ENCODE peak calls at places on chromosomes 16 and 17, in nine cellular contexts. One of them, this sample, is unnamed. For H3K9me3 and H3K36me3, the result is how much of the 10 kb centered on the place peaks cover.

GRCh38 chr16:1613728-1614225 is 1.6 kb downstream of the CRAMP1 start:
- DNase-seq in IMR-90: no peak
- DNase-seq in fibroblast of lung: no peak
- DNase-seq in right atrium auricular region: peak
- DNase-seq in PC-3: no peak
- DNase-seq in mesenchymal stem cell: peak
- DNase-seq in neuronal stem cell: peak
- DNase-seq in neural progenitor cell: peak
- DNase-seq in PC-9: no peak
- DNase-seq in this sample: no peak

GRCh38 chr17:600576-601301 is 113.9 kb downstream of the VPS53 start:
- DNase-seq in IMR-90: peak
- DNase-seq in fibroblast of lung: peak
- DNase-seq in right atrium auricular region: no peak
- DNase-seq in PC-3: no peak
- DNase-seq in mesenchymal stem cell: peak
- DNase-seq in neuronal stem cell: no peak
- DNase-seq in neural progenitor cell: no peak
- DNase-seq in PC-9: no peak
- DNase-seq in this sample: no peak

GRCh38 chr16:86761117-86761971 is 183.0 kb downstream of the FOXL1 start:
- DNase-seq in IMR-90: peak
- DNase-seq in fibroblast of lung: peak
- DNase-seq in right atrium auricular region: peak
- DNase-seq in PC-3: peak
- DNase-seq in mesenchymal stem cell: peak
- DNase-seq in neuronal stem cell: peak
- DNase-seq in neural progenitor cell: peak
- DNase-seq in PC-9: no peak
- DNase-seq in this sample: no peak

GRCh38 chr16:87581867-87582220 is 20.5 kb upstream of the JPH3 start:
- DNase-seq in IMR-90: peak
- DNase-seq in fibroblast of lung: peak
- DNase-seq in right atrium auricular region: peak
- DNase-seq in PC-3: peak
- DNase-seq in mesenchymal stem cell: peak
- DNase-seq in neuronal stem cell: no peak
- DNase-seq in neural progenitor cell: no peak
- DNase-seq in PC-9: peak
- DNase-seq in this sample: peak

GRCh38 chr16:69404275-69404805 is 18.5 kb upstream of the TERF2 start:
- DNase-seq in IMR-90: peak
- DNase-seq in fibroblast of lung: peak
- DNase-seq in right atrium auricular region: no peak
- DNase-seq in PC-3: no peak
- DNase-seq in mesenchymal stem cell: peak
- DNase-seq in neuronal stem cell: no peak
- DNase-seq in neural progenitor cell: peak
- DNase-seq in PC-9: peak
- DNase-seq in this sample: peak

GRCh38 chr16:84735846-84736586 is 36.2 kb downstream of the USP10 start:
- DNase-seq in IMR-90: no peak
- DNase-seq in fibroblast of lung: no peak
- DNase-seq in right atrium auricular region: no peak
- DNase-seq in PC-3: peak
- DNase-seq in mesenchymal stem cell: no peak
- DNase-seq in neuronal stem cell: no peak
- DNase-seq in neural progenitor cell: no peak
- DNase-seq in PC-9: peak
- DNase-seq in this sample: no peak

GRCh38 chr17:32192379-32192778 is 50.1 kb downstream of the RHOT1 start:
- DNase-seq in IMR-90: peak
- DNase-seq in fibroblast of lung: peak
- DNase-seq in right atrium auricular region: no peak
- DNase-seq in PC-3: peak
- DNase-seq in mesenchymal stem cell: no peak
- DNase-seq in neuronal stem cell: no peak
- DNase-seq in neural progenitor cell: no peak
- DNase-seq in PC-9: no peak
- DNase-seq in this sample: no peak

GRCh38 chr16:54816471-54816870 is 114.2 kb upstream of the IRX5 start:
- DNase-seq in IMR-90: no peak
- DNase-seq in fibroblast of lung: no peak
- DNase-seq in right atrium auricular region: no peak
- DNase-seq in PC-3: no peak
- DNase-seq in mesenchymal stem cell: no peak
- DNase-seq in neuronal stem cell: no peak
- DNase-seq in neural progenitor cell: no peak
- DNase-seq in PC-9: no peak
- DNase-seq in this sample: no peak

GRCh38 chr17:384622-385194 is 32.1 kb upstream of the RPH3AL start:
- DNase-seq in IMR-90: no peak
- DNase-seq in fibroblast of lung: no peak
- DNase-seq in right atrium auricular region: no peak
- DNase-seq in PC-3: no peak
- DNase-seq in mesenchymal stem cell: no peak
- DNase-seq in neuronal stem cell: no peak
- DNase-seq in neural progenitor cell: peak
- DNase-seq in PC-9: no peak
- DNase-seq in this sample: no peak

GRCh38 chr17:64056269-64057005 is 36.0 kb upstream of the ICAM2 start:
- DNase-seq in IMR-90: no peak
- DNase-seq in fibroblast of lung: no peak
- DNase-seq in right atrium auricular region: no peak
- DNase-seq in PC-3: peak
- DNase-seq in mesenchymal stem cell: no peak
- DNase-seq in neuronal stem cell: no peak
- DNase-seq in neural progenitor cell: no peak
- DNase-seq in PC-9: peak
- DNase-seq in this sample: no peak

GRCh38 chr17:11899494-11899893 is 97.8 kb downstream of the ZNF18 start:
- DNase-seq in IMR-90: no peak
- DNase-seq in fibroblast of lung: no peak
- DNase-seq in right atrium auricular region: no peak
- DNase-seq in PC-3: peak
- DNase-seq in mesenchymal stem cell: no peak
- DNase-seq in neuronal stem cell: peak
- DNase-seq in neural progenitor cell: peak
- DNase-seq in PC-9: no peak
- DNase-seq in this sample: no peak

GRCh38 chr16:17364319-17365210 is 106.2 kb downstream of the XYLT1 start:
- DNase-seq in IMR-90: peak
- DNase-seq in fibroblast of lung: peak
- DNase-seq in right atrium auricular region: no peak
- DNase-seq in PC-3: no peak
- DNase-seq in mesenchymal stem cell: no peak
- DNase-seq in neuronal stem cell: no peak
- DNase-seq in neural progenitor cell: no peak
- DNase-seq in PC-9: no peak
- DNase-seq in this sample: no peak

GRCh38 chr17:721540-721937 is 6.9 kb upstream of the VPS53 start:
- DNase-seq in IMR-90: no peak
- DNase-seq in fibroblast of lung: no peak
- DNase-seq in right atrium auricular region: no peak
- DNase-seq in PC-3: no peak
- DNase-seq in mesenchymal stem cell: no peak
- DNase-seq in neuronal stem cell: no peak
- DNase-seq in neural progenitor cell: no peak
- DNase-seq in PC-9: no peak
- DNase-seq in this sample: no peak

GRCh38 chr17:2184993-2185931 is 118.3 kb downstream of the SMG6 start:
- DNase-seq in IMR-90: no peak
- DNase-seq in fibroblast of lung: no peak
- DNase-seq in right atrium auricular region: no peak
- DNase-seq in PC-3: no peak
- DNase-seq in mesenchymal stem cell: no peak
- DNase-seq in neuronal stem cell: no peak
- DNase-seq in neural progenitor cell: no peak
- DNase-seq in PC-9: no peak
- DNase-seq in this sample: no peak

GRCh38 chr16:52873997-52874500 is 178.6 kb downstream of the CHD9NB start:
- DNase-seq in IMR-90: no peak
- DNase-seq in fibroblast of lung: no peak
- DNase-seq in right atrium auricular region: no peak
- DNase-seq in PC-3: no peak
- DNase-seq in mesenchymal stem cell: no peak
- DNase-seq in neuronal stem cell: no peak
- DNase-seq in neural progenitor cell: peak
- DNase-seq in PC-9: no peak
- DNase-seq in this sample: no peak

GRCh38 chr17:81568416-81568815 is 16.3 kb upstream of the FAAP100 start:
- DNase-seq in IMR-90: no peak
- DNase-seq in fibroblast of lung: no peak
- DNase-seq in right atrium auricular region: no peak
- DNase-seq in PC-3: no peak
- DNase-seq in mesenchymal stem cell: no peak
- DNase-seq in neuronal stem cell: no peak
- DNase-seq in neural progenitor cell: no peak
- DNase-seq in PC-9: no peak
- DNase-seq in this sample: no peak
- H3K9me3 ChIP-seq in IMR-90: under half
- H3K9me3 ChIP-seq in fibroblast of lung: under half
- H3K9me3 ChIP-seq in right atrium auricular region: under half
- H3K9me3 ChIP-seq in PC-3: under half
- H3K9me3 ChIP-seq in mesenchymal stem cell: under half
- H3K9me3 ChIP-seq in neuronal stem cell: under half
- H3K9me3 ChIP-seq in neural progenitor cell: under half
- H3K9me3 ChIP-seq in PC-9: under half
- H3K9me3 ChIP-seq in this sample: under half

DNA sequence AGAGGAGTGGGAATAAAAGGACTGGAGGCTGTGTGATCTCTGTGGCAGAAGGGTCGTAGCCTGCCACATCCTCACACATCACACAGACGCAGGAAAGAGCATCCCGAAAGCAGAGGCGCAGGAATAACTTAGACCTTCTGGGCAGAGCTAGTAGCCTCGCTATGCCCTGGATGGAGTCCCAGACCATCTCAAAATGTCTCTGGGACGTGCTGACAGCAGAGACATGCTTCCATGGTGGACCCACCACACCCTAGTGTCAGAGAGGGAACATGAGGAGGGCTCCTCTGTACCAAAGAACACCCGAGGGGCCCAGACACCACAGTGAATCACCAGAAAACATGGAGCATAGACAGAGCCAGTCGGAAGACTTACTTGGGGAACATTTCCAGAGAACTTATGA is 29.6 kb upstream of the FAAP100 start:
- DNase-seq in IMR-90: no peak
- DNase-seq in fibroblast of lung: no peak
- DNase-seq in right atrium auricular region: no peak
- DNase-seq in PC-3: no peak
- DNase-seq in mesenchymal stem cell: no peak
- DNase-seq in neuronal stem cell: no peak
- DNase-seq in neural progenitor cell: no peak
- DNase-seq in PC-9: no peak
- DNase-seq in this sample: no peak
- H3K36me3 ChIP-seq in IMR-90: under half
- H3K36me3 ChIP-seq in fibroblast of lung: under half
- H3K36me3 ChIP-seq in right atrium auricular region: under half
- H3K36me3 ChIP-seq in PC-3: under half
- H3K36me3 ChIP-seq in mesenchymal stem cell: half or more
- H3K36me3 ChIP-seq in neuronal stem cell: half or more
- H3K36me3 ChIP-seq in neural progenitor cell: under half
- H3K36me3 ChIP-seq in PC-9: under half
- H3K36me3 ChIP-seq in this sample: half or more

DNA sequence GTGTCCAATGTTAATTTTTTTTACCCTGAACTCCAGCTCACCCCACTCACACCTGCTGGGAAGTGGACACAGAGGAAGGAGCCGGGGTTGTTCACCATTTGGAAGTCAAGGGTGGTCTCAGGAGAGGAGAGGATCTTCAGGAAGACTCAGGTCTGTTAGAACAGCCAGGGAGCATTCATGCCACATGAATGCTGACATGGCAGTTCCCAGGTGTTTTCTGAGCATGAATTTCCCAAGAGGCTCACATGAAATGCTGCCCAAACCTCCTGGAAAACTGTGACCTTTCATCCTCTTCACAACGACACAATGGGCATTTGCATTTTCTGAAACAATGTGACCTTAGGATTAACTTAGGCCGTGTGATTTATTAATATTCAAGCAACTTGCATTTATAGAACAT is 2409.2 kb downstream of the TP53TG3F start:
- DNase-seq in IMR-90: no peak
- DNase-seq in fibroblast of lung: no peak
- DNase-seq in right atrium auricular region: no peak
- DNase-seq in PC-3: no peak
- DNase-seq in mesenchymal stem cell: no peak
- DNase-seq in neuronal stem cell: no peak
- DNase-seq in neural progenitor cell: no peak
- DNase-seq in PC-9: no peak
- DNase-seq in this sample: no peak
- H3K9me3 ChIP-seq in IMR-90: under half
- H3K9me3 ChIP-seq in fibroblast of lung: under half
- H3K9me3 ChIP-seq in right atrium auricular region: under half
- H3K9me3 ChIP-seq in PC-3: under half
- H3K9me3 ChIP-seq in mesenchymal stem cell: under half
- H3K9me3 ChIP-seq in neuronal stem cell: under half
- H3K9me3 ChIP-seq in neural progenitor cell: under half
- H3K9me3 ChIP-seq in PC-9: under half
- H3K9me3 ChIP-seq in this sample: under half

GRCh38 chr16:68343137-68343536 is 32.3 kb downstream of the PRMT7 start:
- DNase-seq in IMR-90: no peak
- DNase-seq in fibroblast of lung: no peak
- DNase-seq in right atrium auricular region: no peak
- DNase-seq in PC-3: no peak
- DNase-seq in mesenchymal stem cell: no peak
- DNase-seq in neuronal stem cell: no peak
- DNase-seq in neural progenitor cell: no peak
- DNase-seq in PC-9: no peak
- DNase-seq in this sample: no peak

GRCh38 chr16:68335175-68335574 is 24.4 kb downstream of the PRMT7 start:
- DNase-seq in IMR-90: peak
- DNase-seq in fibroblast of lung: no peak
- DNase-seq in right atrium auricular region: no peak
- DNase-seq in PC-3: no peak
- DNase-seq in mesenchymal stem cell: no peak
- DNase-seq in neuronal stem cell: no peak
- DNase-seq in neural progenitor cell: no peak
- DNase-seq in PC-9: no peak
- DNase-seq in this sample: no peak

GRCh38 chr16:68338326-68339119 is 27.7 kb downstream of the PRMT7 start:
- DNase-seq in IMR-90: no peak
- DNase-seq in fibroblast of lung: no peak
- DNase-seq in right atrium auricular region: no peak
- DNase-seq in PC-3: no peak
- DNase-seq in mesenchymal stem cell: no peak
- DNase-seq in neuronal stem cell: no peak
- DNase-seq in neural progenitor cell: no peak
- DNase-seq in PC-9: no peak
- DNase-seq in this sample: no peak

GRCh38 chr16:68342620-68343019 is 31.8 kb downstream of the PRMT7 start:
- DNase-seq in IMR-90: no peak
- DNase-seq in fibroblast of lung: no peak
- DNase-seq in right atrium auricular region: no peak
- DNase-seq in PC-3: no peak
- DNase-seq in mesenchymal stem cell: no peak
- DNase-seq in neuronal stem cell: no peak
- DNase-seq in neural progenitor cell: no peak
- DNase-seq in PC-9: no peak
- DNase-seq in this sample: no peak

DNA sequence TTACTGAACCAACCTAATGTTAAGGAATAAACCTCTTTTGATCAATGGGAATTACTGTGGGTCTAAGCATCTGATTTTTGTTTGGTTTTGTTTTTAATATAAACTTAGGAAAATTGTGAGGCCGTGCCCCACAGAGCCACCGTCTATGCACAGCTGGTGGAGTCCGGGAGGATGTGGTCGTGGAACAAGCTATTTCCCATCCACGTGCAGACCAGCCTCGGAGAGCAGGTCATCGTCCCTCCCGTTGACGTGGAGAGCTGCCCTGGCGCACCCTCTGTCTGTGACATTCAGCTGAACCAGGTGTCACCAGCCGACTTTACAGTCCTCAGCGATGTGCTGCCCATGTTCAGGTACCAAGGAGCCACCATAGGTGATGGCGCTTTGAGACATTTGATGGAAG is 28.4 kb downstream of the PRMT7 start:
- DNase-seq in IMR-90: no peak
- DNase-seq in fibroblast of lung: no peak
- DNase-seq in right atrium auricular region: no peak
- DNase-seq in PC-3: no peak
- DNase-seq in mesenchymal stem cell: no peak
- DNase-seq in neuronal stem cell: no peak
- DNase-seq in neural progenitor cell: no peak
- DNase-seq in PC-9: no peak
- DNase-seq in this sample: no peak
- H3K36me3 ChIP-seq in IMR-90: half or more
- H3K36me3 ChIP-seq in fibroblast of lung: under half
- H3K36me3 ChIP-seq in right atrium auricular region: half or more
- H3K36me3 ChIP-seq in PC-3: under half
- H3K36me3 ChIP-seq in mesenchymal stem cell: half or more
- H3K36me3 ChIP-seq in neuronal stem cell: half or more
- H3K36me3 ChIP-seq in neural progenitor cell: under half
- H3K36me3 ChIP-seq in PC-9: under half
- H3K36me3 ChIP-seq in this sample: half or more

This sample was measured in left lung.